ENCODE peak calls at places on chromosomes 3 and 15, in six cellular contexts. One of them, this sample, is unnamed.

GRCh38 chr3:154025007-154025406 is 96.2 kb upstream of the ARHGEF26 start:
- DNase-seq in fibroblast of lung: no peak
- DNase-seq in mucosa of descending colon: no peak
- DNase-seq in PC-3: no peak
- DNase-seq in WERI-Rb-1: no peak
- DNase-seq in GM23338: no peak
- DNase-seq in this sample: no peak

GRCh38 chr3:73786346-73786807 is 161.6 kb upstream of the PDZRN3 start:
- DNase-seq in PC-3: peak; percentile 1
- DNase-seq in fibroblast of lung: peak; percentile 89
- DNase-seq in mucosa of descending colon: no peak
- DNase-seq in WERI-Rb-1: no peak
- DNase-seq in GM23338: no peak
- DNase-seq in this sample: peak; percentile 86

GRCh38 chr3:116034797-116035196 is 410.5 kb downstream of the LSAMP start:
- DNase-seq in GM23338: no peak
- DNase-seq in fibroblast of lung: no peak
- DNase-seq in mucosa of descending colon: no peak
- DNase-seq in PC-3: no peak
- DNase-seq in WERI-Rb-1: no peak
- DNase-seq in this sample: no peak

GRCh38 chr15:52233405-52233804 is 42.2 kb upstream of the GNB5 start:
- DNase-seq in PC-3: no peak
- DNase-seq in fibroblast of lung: no peak
- DNase-seq in mucosa of descending colon: no peak
- DNase-seq in GM23338: no peak
- DNase-seq in WERI-Rb-1: no peak
- DNase-seq in this sample: no peak

GRCh38 chr3:135314227-135314626 is 519.2 kb downstream of the EPHB1 start:
- DNase-seq in PC-3: no peak
- DNase-seq in WERI-Rb-1: no peak
- DNase-seq in mucosa of descending colon: no peak
- DNase-seq in GM23338: no peak
- DNase-seq in fibroblast of lung: no peak
- DNase-seq in this sample: no peak

GRCh38 chr15:42118650-42119531 is 24.5 kb upstream of the PLA2G4D start:
- DNase-seq in WERI-Rb-1: no peak
- DNase-seq in PC-3: peak; percentile 48
- DNase-seq in fibroblast of lung: peak; percentile 14
- DNase-seq in mucosa of descending colon: peak; percentile 56
- DNase-seq in GM23338: peak; percentile 59
- DNase-seq in this sample: no peak

GRCh38 chr3:147410518-147411234 is 1.5 kb downstream of the ZIC1 start:
- DNase-seq in GM23338: peak; percentile 61
- DNase-seq in WERI-Rb-1: no peak
- DNase-seq in mucosa of descending colon: no peak
- DNase-seq in PC-3: no peak
- DNase-seq in fibroblast of lung: no peak
- DNase-seq in this sample: no peak

GRCh38 chr3:197367081-197367780 is 68.8 kb upstream of the DLG1 start:
- DNase-seq in PC-3: peak; percentile 99
- DNase-seq in fibroblast of lung: peak; percentile 49
- DNase-seq in mucosa of descending colon: no peak
- DNase-seq in GM23338: peak; percentile 16
- DNase-seq in WERI-Rb-1: peak; percentile 75
- DNase-seq in this sample: peak; percentile 93

GRCh38 chr3:134699141-134699711 is 48.4 kb upstream of the KY start:
- DNase-seq in WERI-Rb-1: no peak
- DNase-seq in fibroblast of lung: no peak
- DNase-seq in PC-3: no peak
- DNase-seq in GM23338: no peak
- DNase-seq in mucosa of descending colon: no peak
- DNase-seq in this sample: no peak

GRCh38 chr15:56919708-56920637 is 1.5 kb downstream of the TCF12 start:
- DNase-seq in WERI-Rb-1: peak; percentile 27
- DNase-seq in PC-3: peak; percentile 23
- DNase-seq in fibroblast of lung: peak; percentile 39
- DNase-seq in mucosa of descending colon: no peak
- DNase-seq in GM23338: peak; percentile 72
- DNase-seq in this sample: peak; percentile 45

GRCh38 chr3:63047068-63047467 is 171.9 kb upstream of the CADPS start:
- DNase-seq in mucosa of descending colon: no peak
- DNase-seq in PC-3: no peak
- DNase-seq in fibroblast of lung: no peak
- DNase-seq in GM23338: peak; percentile 37
- DNase-seq in WERI-Rb-1: no peak
- DNase-seq in this sample: no peak

GRCh38 chr3:183281126-183281797 is 28.2 kb downstream of the B3GNT5 start:
- DNase-seq in mucosa of descending colon: no peak
- DNase-seq in fibroblast of lung: no peak
- DNase-seq in PC-3: no peak
- DNase-seq in GM23338: no peak
- DNase-seq in WERI-Rb-1: no peak
- DNase-seq in this sample: no peak

GRCh38 chr3:481680-482079 is 285.1 kb downstream of the CHL1 start:
- DNase-seq in WERI-Rb-1: no peak
- DNase-seq in PC-3: peak; percentile 30
- DNase-seq in mucosa of descending colon: no peak
- DNase-seq in GM23338: peak; percentile 47
- DNase-seq in fibroblast of lung: peak; percentile 3
- DNase-seq in this sample: peak; percentile 6

GRCh38 chr3:165529451-165529850 is 307.8 kb downstream of the BCHE start:
- DNase-seq in PC-3: no peak
- DNase-seq in fibroblast of lung: no peak
- DNase-seq in mucosa of descending colon: no peak
- DNase-seq in GM23338: no peak
- DNase-seq in WERI-Rb-1: no peak
- DNase-seq in this sample: no peak

GRCh38 chr15:77027111-77027696 is 32.3 kb downstream of the PSTPIP1 start:
- DNase-seq in GM23338: no peak
- DNase-seq in PC-3: no peak
- DNase-seq in fibroblast of lung: no peak
- DNase-seq in mucosa of descending colon: no peak
- DNase-seq in WERI-Rb-1: no peak
- DNase-seq in this sample: no peak

GRCh38 chr3:129015388-129016105 is 14.4 kb downstream of the EFCC1 start:
- DNase-seq in GM23338: no peak
- DNase-seq in PC-3: no peak
- DNase-seq in WERI-Rb-1: no peak
- DNase-seq in mucosa of descending colon: no peak
- DNase-seq in fibroblast of lung: no peak
- DNase-seq in this sample: no peak

GRCh38 chr3:189202583-189202982 is 30.8 kb downstream of the TPRG1 start:
- DNase-seq in fibroblast of lung: no peak
- DNase-seq in PC-3: no peak
- DNase-seq in GM23338: peak; percentile 12
- DNase-seq in WERI-Rb-1: no peak
- DNase-seq in mucosa of descending colon: no peak
- DNase-seq in this sample: no peak

GRCh38 chr3:64741344-64741743 is 53.5 kb upstream of the ADAMTS9 start:
- DNase-seq in fibroblast of lung: peak; percentile 74
- DNase-seq in PC-3: no peak
- DNase-seq in WERI-Rb-1: no peak
- DNase-seq in mucosa of descending colon: no peak
- DNase-seq in GM23338: no peak
- DNase-seq in this sample: peak; percentile 28

GRCh38 chr15:82132742-82133141 is 86.9 kb upstream of the MEX3B start:
- DNase-seq in PC-3: peak; percentile 90
- DNase-seq in mucosa of descending colon: no peak
- DNase-seq in fibroblast of lung: peak; percentile 78
- DNase-seq in WERI-Rb-1: no peak
- DNase-seq in GM23338: no peak
- DNase-seq in this sample: peak; percentile 50

GRCh38 chr3:159929181-159929893 is 59.3 kb upstream of the IL12A start:
- DNase-seq in PC-3: peak; percentile 81
- DNase-seq in WERI-Rb-1: no peak
- DNase-seq in fibroblast of lung: peak; percentile 85
- DNase-seq in GM23338: peak; percentile 7
- DNase-seq in mucosa of descending colon: peak; percentile 34
- DNase-seq in this sample: peak; percentile 69

GRCh38 chr15:35491999-35492398 is 54.0 kb downstream of the DPH6 start:
- DNase-seq in WERI-Rb-1: peak; percentile 72
- DNase-seq in fibroblast of lung: no peak
- DNase-seq in GM23338: no peak
- DNase-seq in PC-3: no peak
- DNase-seq in mucosa of descending colon: no peak
- DNase-seq in this sample: no peak

GRCh38 chr15:92954578-92954977 is 54.5 kb downstream of the CHD2 start:
- DNase-seq in GM23338: peak; percentile 50
- DNase-seq in fibroblast of lung: no peak
- DNase-seq in PC-3: peak; percentile 45
- DNase-seq in WERI-Rb-1: peak; percentile 15
- DNase-seq in mucosa of descending colon: no peak
- DNase-seq in this sample: peak; percentile 38

GRCh38 chr15:64740361-64741170 is 34.8 kb downstream of the RBPMS2 start:
- DNase-seq in fibroblast of lung: peak; percentile 88
- DNase-seq in GM23338: no peak
- DNase-seq in WERI-Rb-1: peak; percentile 28
- DNase-seq in mucosa of descending colon: peak; percentile 50
- DNase-seq in PC-3: peak; percentile 51
- DNase-seq in this sample: peak; percentile 66

GRCh38 chr15:92035961-92036360 is 182.5 kb downstream of the SLCO3A1 start:
- DNase-seq in mucosa of descending colon: no peak
- DNase-seq in WERI-Rb-1: no peak
- DNase-seq in GM23338: no peak
- DNase-seq in PC-3: no peak
- DNase-seq in fibroblast of lung: no peak
- DNase-seq in this sample: no peak

GRCh38 chr3:17158941-17159682 is 274.4 kb downstream of the PLCL2 start:
- DNase-seq in mucosa of descending colon: no peak
- DNase-seq in WERI-Rb-1: no peak
- DNase-seq in fibroblast of lung: no peak
- DNase-seq in PC-3: peak; percentile 28
- DNase-seq in GM23338: no peak
- DNase-seq in this sample: peak; percentile 38

GRCh38 chr3:19474169-19474568 is 325.9 kb downstream of the KCNH8 start:
- DNase-seq in mucosa of descending colon: no peak
- DNase-seq in WERI-Rb-1: no peak
- DNase-seq in GM23338: peak; percentile 33
- DNase-seq in fibroblast of lung: no peak
- DNase-seq in PC-3: no peak
- DNase-seq in this sample: no peak

GRCh38 chr3:51975857-51976549 is 1.1 kb downstream of the ABHD14A start:
- DNase-seq in GM23338: peak; percentile 78
- DNase-seq in mucosa of descending colon: peak; percentile 81
- DNase-seq in WERI-Rb-1: peak; percentile 87
- DNase-seq in fibroblast of lung: peak; percentile 69
- DNase-seq in PC-3: peak; percentile 37
- DNase-seq in this sample: no peak

GRCh38 chr15:88791637-88792036 is 11.6 kb upstream of the ACAN start:
- DNase-seq in mucosa of descending colon: no peak
- DNase-seq in GM23338: no peak
- DNase-seq in PC-3: peak; percentile 25
- DNase-seq in WERI-Rb-1: no peak
- DNase-seq in fibroblast of lung: no peak
- DNase-seq in this sample: no peak

DNA sequence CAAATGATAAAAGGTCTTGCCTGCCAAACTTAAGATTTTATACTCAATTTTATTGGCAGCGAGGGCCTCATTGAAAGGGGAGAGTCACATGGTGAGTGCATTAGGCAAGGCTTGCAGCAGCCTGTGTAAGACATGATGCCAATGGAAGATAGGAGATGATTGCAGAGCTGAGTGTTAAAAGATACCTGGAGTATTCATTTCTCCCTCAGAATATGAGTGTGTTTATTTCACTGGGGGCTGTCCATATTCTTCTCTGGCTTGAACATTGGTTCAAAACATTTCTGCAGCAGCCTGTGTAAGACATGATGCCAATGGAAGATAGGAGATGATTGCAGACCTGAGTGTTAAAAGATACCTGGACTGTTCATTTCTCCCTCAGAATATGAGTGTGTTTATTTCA is 165.2 kb upstream of the NUDT16 start:
- DNase-seq in PC-3: peak; percentile 7
- DNase-seq in mucosa of descending colon: no peak
- DNase-seq in GM23338: no peak
- DNase-seq in fibroblast of lung: peak; percentile 8
- DNase-seq in WERI-Rb-1: no peak
- DNase-seq in this sample: no peak
- TF ChIP-seq CTCF in PC-3: no peak
- TF ChIP-seq CTCF in mucosa of descending colon: no peak
- TF ChIP-seq CTCF in GM23338: no peak
- TF ChIP-seq CTCF in fibroblast of lung: no peak
- TF ChIP-seq CTCF in WERI-Rb-1: no peak
- TF ChIP-seq CTCF in this sample: no peak

GRCh38 chr3:126703512-126704493 is at the start of gene CHCHD6:
- DNase-seq in mucosa of descending colon: peak; percentile 97
- DNase-seq in fibroblast of lung: peak; percentile 95
- DNase-seq in WERI-Rb-1: peak; percentile 99
- DNase-seq in PC-3: peak; percentile 94
- DNase-seq in GM23338: peak; percentile 98
- DNase-seq in this sample: peak; percentile 95
- TF ChIP-seq CTCF in mucosa of descending colon: no peak
- TF ChIP-seq CTCF in fibroblast of lung: no peak
- TF ChIP-seq CTCF in WERI-Rb-1: peak; percentile 35
- TF ChIP-seq CTCF in PC-3: peak; percentile 41
- TF ChIP-seq CTCF in GM23338: peak; percentile 56
- TF ChIP-seq CTCF in this sample: peak; percentile 16

GRCh38 chr15:43872416-43873020 is 45.7 kb downstream of the WDR76 start:
- DNase-seq in GM23338: peak; percentile 92
- DNase-seq in WERI-Rb-1: peak; percentile 49
- DNase-seq in PC-3: peak; percentile 73
- DNase-seq in mucosa of descending colon: no peak
- DNase-seq in fibroblast of lung: peak; percentile 87
- DNase-seq in this sample: peak; percentile 61

GRCh38 chr15:43868412-43868811 is 41.6 kb downstream of the WDR76 start:
- DNase-seq in PC-3: no peak
- DNase-seq in WERI-Rb-1: no peak
- DNase-seq in fibroblast of lung: no peak
- DNase-seq in mucosa of descending colon: no peak
- DNase-seq in GM23338: no peak
- DNase-seq in this sample: no peak

GRCh38 chr15:43871835-43872234 is 45.0 kb downstream of the WDR76 start:
- DNase-seq in fibroblast of lung: no peak
- DNase-seq in GM23338: no peak
- DNase-seq in WERI-Rb-1: no peak
- DNase-seq in PC-3: no peak
- DNase-seq in mucosa of descending colon: no peak
- DNase-seq in this sample: no peak

DNA sequence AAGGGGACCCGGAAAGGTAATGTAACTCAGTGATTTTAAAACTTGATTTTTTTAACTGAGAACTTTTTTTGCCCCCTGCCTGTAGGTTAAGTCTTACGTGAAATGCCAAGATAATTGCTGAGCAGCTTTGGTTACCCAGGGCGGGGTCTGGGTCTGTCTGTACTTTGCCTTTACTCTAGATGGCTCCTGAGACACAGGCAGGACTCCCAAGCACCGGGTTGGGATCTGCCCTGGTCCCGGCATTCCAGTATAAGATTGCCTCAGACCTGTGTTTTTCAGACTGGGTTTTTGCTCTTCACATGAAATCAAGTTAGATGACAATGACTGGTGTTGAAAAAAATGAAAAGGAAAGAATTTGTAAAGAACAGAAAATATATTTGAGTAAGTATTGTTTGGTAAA is 40.3 kb downstream of the WDR76 start:
- DNase-seq in fibroblast of lung: no peak
- DNase-seq in PC-3: no peak
- DNase-seq in mucosa of descending colon: no peak
- DNase-seq in GM23338: no peak
- DNase-seq in WERI-Rb-1: no peak
- DNase-seq in this sample: no peak
- TF ChIP-seq CTCF in fibroblast of lung: no peak
- TF ChIP-seq CTCF in PC-3: no peak
- TF ChIP-seq CTCF in mucosa of descending colon: no peak
- TF ChIP-seq CTCF in GM23338: no peak
- TF ChIP-seq CTCF in WERI-Rb-1: no peak
- TF ChIP-seq CTCF in this sample: no peak

GRCh38 chr15:48177875-48178611 is at the start of gene MYEF2:
- DNase-seq in WERI-Rb-1: peak; percentile 90
- DNase-seq in GM23338: peak; percentile 95
- DNase-seq in fibroblast of lung: peak; percentile 65
- DNase-seq in mucosa of descending colon: peak; percentile 79
- DNase-seq in PC-3: peak; percentile 50
- DNase-seq in this sample: peak; percentile 43
- TF ChIP-seq CTCF in WERI-Rb-1: no peak
- TF ChIP-seq CTCF in GM23338: no peak
- TF ChIP-seq CTCF in fibroblast of lung: no peak
- TF ChIP-seq CTCF in mucosa of descending colon: no peak
- TF ChIP-seq CTCF in PC-3: no peak
- TF ChIP-seq CTCF in this sample: no peak